ENCODE peak calls at places on chromosomes 4 and X, in five cellular contexts. K, Q, C, Z and H are unnamed samples.
A peak's percentile ranks its signal among the peaks of the same experiment; 100 is the strongest.

GRCh38 chr4:137819964-137820383 is 287.7 kb upstream of the PCDH18 start:
- DNase-seq in K (no peak), C (peak; percentile 47), Q (no peak), Z (no peak), H (no peak)

GRCh38 chr4:158895797-158896442 is 127.1 kb downstream of the FNIP2 start:
- DNase-seq in K (no peak), C (no peak), Z (no peak), Q (no peak), H (no peak)

GRCh38 chrX:14448406-14448805 is 80.9 kb upstream of the GLRA2 start:
- DNase-seq in K (no peak), Z (no peak), C (no peak), Q (no peak), H (no peak)

GRCh38 chr4:101921370-101921769 is 130.8 kb downstream of the BANK1 start:
- DNase-seq in Z (no peak), K (no peak), C (no peak), Q (no peak), H (no peak)

GRCh38 chr4:155544547-155544946 is 122.1 kb upstream of the GUCY1A1 start:
- DNase-seq in Q (no peak), Z (no peak), C (no peak), K (no peak), H (no peak)

GRCh38 chrX:115939636-115940160 is 230.8 kb upstream of the AGTR2 start:
- DNase-seq in Z (no peak), K (no peak), C (no peak), Q (no peak), H (no peak)

GRCh38 chr4:146633471-146633800 is 5.3 kb upstream of the POU4F2 start:
- DNase-seq in Z (no peak), K (no peak), C (no peak), Q (no peak), H (no peak)

GRCh38 chr4:187227907-187228699 is 504.4 kb upstream of the FAT1 start:
- DNase-seq in C (peak; percentile 43), K (no peak), Q (no peak), Z (no peak), H (no peak)

GRCh38 chr4:75950416-75950815 is 9.6 kb upstream of the NAAA start:
- DNase-seq in C (no peak), Q (no peak), K (no peak), Z (no peak), H (no peak)

GRCh38 chr4:26719954-26720552 is 136.2 kb downstream of the TBC1D19 start:
- DNase-seq in Z (no peak), Q (no peak), C (peak; percentile 44), K (no peak), H (no peak)

GRCh38 chr4:188428935-188429334 is 289.7 kb downstream of the TRIML1 start:
- DNase-seq in Z (no peak), Q (no peak), K (no peak), C (no peak), H (no peak)

GRCh38 chr4:1990348-1990645 is 18.5 kb downstream of the NELFA start:
- DNase-seq in K (no peak), Q (no peak), C (no peak), Z (no peak), H (no peak)

GRCh38 chr4:175927121-175927520 is 115.1 kb upstream of the GPM6A start:
- DNase-seq in Q (no peak), K (no peak), C (no peak), Z (no peak), H (no peak)

GRCh38 chrX:24838624-24839023 is 144.9 kb downstream of the POLA1 start:
- DNase-seq in Z (no peak), C (peak; percentile 41), Q (no peak), K (no peak), H (no peak)